ENCODE peak calls at places on chromosomes 12 and 14, in six cellular contexts. H is lower lobe of right lung, Y is HCT116, E is B cell, O is heart left ventricle, N is LNCaP clone FGC. T is an unnamed sample.

GRCh38 chr12:92466391-92467305 is 236.1 kb upstream of the PLEKHG7 start:
- DNase-seq in O (no peak), Y (no peak), N (no peak), E (peak), H (no peak), T (peak)

GRCh38 chr12:65464930-65465329 is 186.4 kb downstream of the MSRB3 start:
- DNase-seq in Y (no peak), E (no peak), N (no peak), H (no peak), O (no peak), T (no peak)

GRCh38 chr12:49624919-49625577 is 1.7 kb downstream of the PRPF40B start:
- DNase-seq in Y (peak), H (no peak), N (no peak), O (no peak), E (no peak), T (no peak)

GRCh38 chr12:84779169-84779568 is 133.4 kb downstream of the SLC6A15 start:
- DNase-seq in O (no peak), H (no peak), Y (no peak), E (no peak), N (no peak), T (no peak)

GRCh38 chr12:52164624-52165023 is 27.2 kb downstream of the KRT80 start:
- DNase-seq in H (no peak), Y (peak), O (no peak), E (no peak), N (no peak), T (no peak)

GRCh38 chr12:96493101-96493500 is 3.7 kb downstream of the CFAP54 start:
- DNase-seq in O (no peak), H (no peak), E (no peak), Y (no peak), N (no peak), T (no peak)

GRCh38 chr12:28489256-28489655 is 299.0 kb downstream of the CCDC91 start:
- DNase-seq in E (no peak), Y (no peak), H (no peak), O (no peak), N (no peak), T (no peak)

GRCh38 chr12:85804663-85805062 is 31.5 kb downstream of the RASSF9 start:
- DNase-seq in N (no peak), H (no peak), O (no peak), Y (no peak), E (no peak), T (no peak)

GRCh38 chr12:106245767-106246166 is 2.1 kb downstream of the CKAP4 start:
- DNase-seq in H (peak), O (peak), N (no peak), E (no peak), Y (peak), T (no peak)

GRCh38 chr12:95057431-95057830 is 16.0 kb downstream of the NR2C1 start:
- DNase-seq in H (no peak), E (no peak), O (no peak), N (no peak), Y (no peak), T (no peak)

GRCh38 chr12:109763201-109763841 is 49.7 kb downstream of the FAM222A start:
- DNase-seq in E (no peak), N (no peak), O (no peak), Y (no peak), H (peak), T (no peak)

GRCh38 chr12:93601591-93601990 is 29.1 kb downstream of the SOCS2 start:
- DNase-seq in O (no peak), H (no peak), N (no peak), Y (no peak), E (no peak), T (no peak)

GRCh38 chr14:61478971-61479473 is 157.6 kb downstream of the PRKCH start:
- DNase-seq in O (no peak), Y (no peak), E (no peak), H (no peak), N (no peak), T (no peak)

GRCh38 chr12:646303-647038 is 16.8 kb downstream of the NINJ2 start:
- DNase-seq in H (no peak), E (no peak), N (no peak), O (peak), Y (no peak), T (no peak)

GRCh38 chr12:5124401-5124800 is 80.7 kb downstream of the KCNA5 start:
- DNase-seq in Y (no peak), E (no peak), O (no peak), N (no peak), H (no peak), T (no peak)

GRCh38 chr14:51070732-51071131 is 24.2 kb downstream of the TRIM9 start:
- DNase-seq in E (no peak), H (no peak), N (no peak), Y (no peak), O (no peak), T (no peak)

GRCh38 chr14:22383515-22384166 is 205.4 kb downstream of the DAD1 start:
- DNase-seq in H (peak), E (peak), N (no peak), O (no peak), Y (no peak), T (peak)

GRCh38 chr12:96198970-96199369 is 4.8 kb downstream of the ELK3 start:
- DNase-seq in E (peak), H (no peak), N (no peak), O (no peak), Y (peak), T (no peak)

GRCh38 chr12:115336506-115336905 is 652.5 kb upstream of the TBX3 start:
- DNase-seq in N (no peak), Y (no peak), E (no peak), H (no peak), O (no peak), T (no peak)

GRCh38 chr12:124157416-124157815 is 137.5 kb upstream of the RFLNA start:
- DNase-seq in N (no peak), Y (no peak), E (no peak), O (no peak), H (no peak), T (no peak)

GRCh38 chr12:67940780-67941243 is 48.4 kb upstream of the IFNG-AS1 start:
- DNase-seq in H (no peak), Y (no peak), N (no peak), O (no peak), E (no peak), T (no peak)

GRCh38 chr14:69088523-69089445 is 64.1 kb downstream of the DCAF5 start:
- DNase-seq in O (no peak), H (no peak), E (no peak), Y (no peak), N (no peak), T (no peak)

GRCh38 chr14:19771895-19772430 is 1.3 kb upstream of the OR4M1 start:
- DNase-seq in O (no peak), H (no peak), Y (no peak), N (no peak), E (no peak), T (no peak)

DNA sequence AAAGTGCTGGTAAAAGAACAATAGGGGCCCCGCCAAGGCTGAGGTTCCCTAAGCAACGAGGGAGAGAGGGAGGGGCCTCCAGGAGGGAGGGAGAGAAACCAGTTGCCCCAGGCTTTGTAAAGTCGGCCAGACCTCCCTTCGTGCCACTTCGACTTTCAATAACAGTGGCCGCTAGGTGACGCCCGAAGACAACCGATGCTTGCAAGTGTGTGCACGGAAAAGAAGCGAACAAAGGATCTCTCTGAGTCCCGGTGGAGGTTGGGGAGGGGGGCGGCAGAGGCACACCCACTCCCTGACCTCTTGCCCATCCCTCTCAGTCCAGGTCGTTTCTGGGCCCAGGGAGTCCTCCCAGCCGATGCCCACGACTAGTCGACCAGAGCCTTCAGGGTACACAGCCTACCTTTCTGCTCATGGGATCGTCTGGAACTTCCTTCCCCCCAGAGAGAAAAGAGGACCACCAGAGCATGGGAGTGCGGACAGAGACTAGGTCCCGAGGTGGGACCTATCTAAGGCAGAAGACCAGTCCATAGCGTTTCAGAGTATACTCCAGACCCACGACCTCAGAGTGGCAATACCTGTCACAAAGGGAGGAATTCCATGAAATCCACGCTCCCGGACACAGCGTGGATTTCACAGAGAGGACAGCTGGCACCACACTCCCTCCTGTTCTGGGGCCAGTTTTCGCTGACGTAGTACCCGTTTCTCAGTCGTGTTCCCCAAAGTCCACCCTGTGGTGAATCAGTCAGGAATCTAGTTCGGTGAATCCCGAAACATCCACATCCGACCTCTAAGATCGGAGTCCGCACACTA is 262.7 kb upstream of the ALG10B start:
- DNase-seq in O (no peak), E (no peak), N (peak), H (peak), Y (no peak), T (no peak)
- TF ChIP-seq CTCF in O (peak), E (no peak), N (peak), H (peak), Y (no peak), T (no peak)

DNA sequence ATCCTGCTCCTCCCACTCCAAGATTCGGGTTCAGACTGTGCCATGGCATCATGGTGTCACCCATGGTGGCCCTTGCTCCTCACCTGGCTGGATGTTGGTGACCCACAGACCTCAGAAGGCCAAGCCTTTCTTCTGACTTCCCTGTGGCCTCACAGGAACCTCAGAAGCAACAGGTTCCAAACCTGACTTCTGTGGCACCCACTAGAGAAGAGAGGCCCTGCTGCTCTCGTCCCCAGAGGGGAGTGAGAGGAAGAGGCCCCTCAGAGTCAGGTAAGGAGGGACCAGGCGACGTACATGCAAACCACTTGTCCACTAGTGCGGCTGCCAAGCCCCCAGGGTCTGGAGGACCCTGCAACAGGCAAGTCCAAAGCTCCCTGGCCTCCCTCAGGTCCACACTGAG is 10.4 kb downstream of the CLBA1 start:
- DNase-seq in E (no peak), H (no peak), O (no peak), N (no peak), Y (no peak), T (no peak)
- TF ChIP-seq CTCF in E (no peak), H (no peak), O (no peak), N (no peak), Y (no peak), T (no peak)

GRCh38 chr14:106691601-106692291 is 1165.4 kb downstream of the TMEM121 start:
- DNase-seq in Y (no peak), O (no peak), H (peak), E (peak), N (no peak), T (peak)

GRCh38 chr14:106690333-106690891 is 1164.0 kb downstream of the TMEM121 start:
- DNase-seq in Y (no peak), E (no peak), N (no peak), O (no peak), H (no peak), T (no peak)

GRCh38 chr14:106694638-106695393 is 1168.4 kb downstream of the TMEM121 start:
- DNase-seq in E (peak), H (peak), Y (no peak), N (no peak), O (no peak), T (peak)
- TF ChIP-seq CTCF in E (peak), H (peak), Y (no peak), N (peak), O (no peak), T (peak)

GRCh38 chr14:58129208-58129607 is 22.8 kb downstream of the ARMH4 start:
- DNase-seq in O (no peak), H (no peak), Y (no peak), E (no peak), N (no peak), T (no peak)
- TF ChIP-seq CTCF in O (no peak), H (no peak), Y (peak), E (no peak), N (no peak), T (no peak)

GRCh38 chr14:39107624-39108023 is 4.6 kb upstream of the SEC23A start:
- DNase-seq in H (no peak), E (peak), Y (no peak), N (no peak), O (no peak), T (peak)
- TF ChIP-seq CTCF in H (peak), E (peak), Y (peak), N (peak), O (peak), T (peak)

GRCh38 chr14:67674139-67674479 is 323 bp downstream of the VTI1B start:
- DNase-seq in Y (peak), H (peak), O (peak), N (no peak), E (no peak), T (peak)
- TF ChIP-seq CTCF in Y (no peak), H (peak), O (peak), N (peak), E (peak), T (no peak)

DNA sequence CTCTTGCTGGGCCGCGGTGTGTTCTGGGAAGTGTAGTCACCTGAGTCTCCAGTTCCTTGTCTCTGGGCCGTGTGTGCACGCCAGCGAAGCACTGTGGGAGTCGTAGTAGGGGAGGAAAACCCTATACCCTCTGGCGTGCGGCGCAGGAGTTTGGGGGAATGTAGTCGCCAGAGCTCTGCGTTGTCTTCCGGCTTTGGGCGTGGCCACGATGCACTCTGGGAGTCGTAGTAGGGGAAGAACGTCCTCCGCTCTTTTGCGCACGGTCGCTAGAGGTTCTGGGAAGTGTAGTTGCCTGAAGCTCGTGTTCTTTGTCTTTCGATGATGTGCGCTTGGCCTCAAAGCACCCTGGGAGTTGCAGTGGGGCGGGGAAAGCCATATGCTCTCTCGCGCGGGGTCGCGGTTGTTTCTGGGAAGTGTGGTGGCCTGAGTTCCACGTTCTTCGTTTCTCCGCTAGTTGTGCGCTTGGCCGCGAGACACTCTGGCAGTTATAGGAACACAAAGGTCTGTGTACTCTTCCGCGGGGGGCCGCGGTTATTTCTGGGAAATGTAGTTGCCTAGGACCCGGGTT is 588 bp upstream of the ZNF140 start:
- DNase-seq in E (peak), N (peak), Y (no peak), H (peak), O (peak), T (peak)
- TF ChIP-seq CTCF in E (no peak), N (no peak), Y (no peak), H (no peak), O (no peak), T (no peak)

GRCh38 chr14:25607095-25607657 is 557.2 kb upstream of the STXBP6 start:
- DNase-seq in N (no peak), E (no peak), Y (no peak), O (no peak), H (no peak), T (no peak)
- TF ChIP-seq CTCF in N (peak), E (no peak), Y (no peak), O (no peak), H (no peak), T (no peak)

DNA sequence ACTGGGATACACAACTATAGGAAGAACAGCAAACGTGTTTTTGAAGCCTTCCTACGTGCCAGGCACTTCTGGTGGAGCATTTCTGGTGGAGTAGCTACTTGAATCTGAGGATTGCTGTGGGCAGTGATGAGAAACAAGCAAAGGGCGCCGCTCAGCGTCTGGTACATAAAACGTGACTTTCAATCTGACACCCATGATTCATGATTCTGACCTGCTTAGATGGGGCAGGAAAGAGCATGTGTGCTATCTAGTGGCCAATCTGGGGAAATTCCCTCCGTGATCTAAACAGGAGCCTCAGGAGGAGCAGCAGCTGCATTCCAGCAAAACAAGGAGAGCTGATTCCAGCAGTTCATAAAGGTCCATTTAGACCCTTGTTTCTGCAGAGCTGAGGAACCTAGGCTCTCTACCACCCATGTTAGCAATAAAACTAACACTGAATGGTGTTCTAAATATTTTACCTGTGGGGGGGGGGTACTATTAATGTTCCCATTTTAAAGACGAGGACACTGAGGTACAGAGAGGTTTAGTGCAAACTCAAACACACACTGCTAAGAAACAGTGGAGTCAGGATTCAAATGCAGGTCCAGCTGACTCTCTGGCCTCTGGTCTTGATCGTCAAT is 37.8 kb downstream of the PAH start:
- DNase-seq in O (no peak), H (peak), E (peak), Y (peak), N (peak), T (peak)
- TF ChIP-seq CTCF in O (peak), H (peak), E (no peak), Y (peak), N (peak), T (peak)

T was measured in GM10248.